ENCODE peak calls at places on chromosomes 12 and 14, in four cellular contexts. Y is tibial nerve, X is body of pancreas, N is right cardiac atrium. I is an unnamed sample.

GRCh38 chr12:69284131-69284530 is 44.8 kb downstream of the CPSF6 start:
- DNase-seq in Y (peak; percentile 38), X (peak; percentile 76), N (peak; percentile 86), I (peak; percentile 11)

GRCh38 chr12:106135075-106135474 is 3.7 kb downstream of the NUAK1 start:
- DNase-seq in Y (no peak), X (no peak), N (no peak), I (no peak)

GRCh38 chr12:54207539-54208267 is 18.9 kb upstream of the SMUG1 start:
- DNase-seq in Y (peak; percentile 67), X (peak; percentile 77), N (peak; percentile 65), I (no peak)

GRCh38 chr14:95765016-95765415 is 51.1 kb upstream of the TCL1A start:
- DNase-seq in Y (no peak), X (no peak), N (no peak), I (no peak)

GRCh38 chr12:13941258-13942249 is 39.8 kb downstream of the GRIN2B start:
- DNase-seq in Y (no peak), X (peak; percentile 91), N (no peak), I (no peak)

GRCh38 chr12:52531563-52532300 is 11.5 kb upstream of the KRT5 start:
- DNase-seq in Y (no peak), X (peak; percentile 50), N (no peak), I (no peak)

GRCh38 chr14:79967001-79967400 is 244.3 kb downstream of the DIO2 start:
- DNase-seq in Y (no peak), X (no peak), N (no peak), I (no peak)

GRCh38 chr14:74403619-74404417 is 22.2 kb downstream of the SYNDIG1L start:
- DNase-seq in Y (no peak), X (no peak), N (no peak), I (no peak)

GRCh38 chr14:100004392-100004791 is 60.8 kb upstream of the EVL start:
- DNase-seq in Y (no peak), X (no peak), N (no peak), I (no peak)

GRCh38 chr14:71824816-71825215 is 107.4 kb upstream of the RGS6 start:
- DNase-seq in Y (no peak), X (no peak), N (no peak), I (no peak)

GRCh38 chr14:95125156-95125555 is 32.2 kb downstream of the DICER1 start:
- DNase-seq in Y (no peak), X (no peak), N (no peak), I (no peak)

GRCh38 chr12:117576053-117576452 is 214.6 kb upstream of the NOS1 start:
- DNase-seq in Y (no peak), X (no peak), N (no peak), I (no peak)

GRCh38 chr12:63940295-63940997 is 95.9 kb downstream of the SRGAP1 start:
- DNase-seq in Y (no peak), X (no peak), N (no peak), I (no peak)

GRCh38 chr14:59454131-59454530 is 11.0 kb downstream of the GPR135 start:
- DNase-seq in Y (no peak), X (peak; percentile 17), N (no peak), I (peak; percentile 25)

GRCh38 chr12:31590730-31591307 is at the start of gene DENND5B:
- DNase-seq in Y (peak; percentile 50), X (peak; percentile 80), N (peak; percentile 83), I (no peak)

GRCh38 chr12:109952160-109952858 is 43.9 kb downstream of the GIT2 start:
- DNase-seq in Y (no peak), X (no peak), N (no peak), I (no peak)

GRCh38 chr14:98293527-98293926 is 978.5 kb downstream of the BCL11B start:
- DNase-seq in Y (no peak), X (peak; percentile 39), N (no peak), I (no peak)

GRCh38 chr14:23861666-23862065 is 91.9 kb upstream of the DHRS4 start:
- DNase-seq in Y (no peak), X (peak; percentile 79), N (peak; percentile 25), I (no peak)

GRCh38 chr12:113174461-113175384 is 10.6 kb downstream of the DDX54 start:
- DNase-seq in Y (peak; percentile 73), X (peak; percentile 70), N (peak; percentile 67), I (no peak)

GRCh38 chr12:95548539-95549391 is 2.5 kb downstream of the USP44 start:
- DNase-seq in Y (peak; percentile 32), X (peak; percentile 67), N (peak; percentile 33), I (no peak)

GRCh38 chr14:86013663-86014062 is 483.7 kb downstream of the FLRT2 start:
- DNase-seq in Y (no peak), X (no peak), N (no peak), I (no peak)

GRCh38 chr14:40292664-40293063 is 860.4 kb upstream of the FBXO33 start:
- DNase-seq in Y (no peak), X (no peak), N (no peak), I (no peak)

GRCh38 chr12:56260921-56261320 is 2.7 kb upstream of the ANKRD52 start:
- DNase-seq in Y (no peak), X (no peak), N (no peak), I (no peak)

GRCh38 chr14:75521415-75522199 is 662 bp upstream of the BATF start:
- DNase-seq in Y (no peak), X (peak; percentile 30), N (no peak), I (no peak)

GRCh38 chr14:104702673-104703072 is 13.3 kb downstream of the INF2 start:
- DNase-seq in Y (no peak), X (no peak), N (no peak), I (no peak)

GRCh38 chr12:118060301-118061010 is 523 bp downstream of the WSB2 start:
- DNase-seq in Y (no peak), X (peak; percentile 59), N (peak; percentile 55), I (no peak)

GRCh38 chr14:103748539-103748867 is 32.9 kb downstream of the ZFYVE21 start:
- DNase-seq in Y (no peak), X (no peak), N (no peak), I (no peak)

GRCh38 chr14:30214014-30214413 is 286.4 kb upstream of the PRKD1 start:
- DNase-seq in Y (no peak), X (no peak), N (no peak), I (no peak)

GRCh38 chr12:10361084-10361483 is 28.8 kb downstream of the KLRK1 start:
- DNase-seq in Y (no peak), X (no peak), N (no peak), I (no peak)

GRCh38 chr14:99554184-99554583 is 49.8 kb downstream of the CCDC85C start:
- DNase-seq in Y (no peak), X (peak; percentile 93), N (no peak), I (no peak)

GRCh38 chr12:77724367-77724957 is 106.2 kb upstream of the NAV3 start:
- DNase-seq in Y (no peak), X (peak; percentile 33), N (no peak), I (no peak)

GRCh38 chr12:52370906-52371608 is 3.8 kb upstream of the KRT85 start:
- DNase-seq in Y (peak; percentile 59), X (peak; percentile 55), N (peak; percentile 75), I (peak; percentile 48)

GRCh38 chr12:5262450-5262849 is 169.5 kb upstream of the NTF3 start:
- DNase-seq in Y (no peak), X (no peak), N (no peak), I (no peak)

GRCh38 chr14:55850803-55851202 is 267.4 kb upstream of the PELI2 start:
- DNase-seq in Y (no peak), X (no peak), N (no peak), I (no peak)
- H3K4me1 ChIP-seq in Y (peaks cover 27% of the 10 kb centered on the region), X (no peaks in the 10 kb centered on the region), N (peaks cover 2% of the 10 kb centered on the region), I (peaks cover 7% of the 10 kb centered on the region)

GRCh38 chr12:108840605-108841328 is 16.6 kb downstream of the SSH1 start:
- DNase-seq in Y (no peak), X (no peak), N (no peak), I (no peak)

GRCh38 chr12:108839890-108840230 is 17.5 kb downstream of the SSH1 start:
- DNase-seq in Y (no peak), X (no peak), N (no peak), I (no peak)

GRCh38 chr12:108838194-108839010 is 19.0 kb downstream of the SSH1 start:
- DNase-seq in Y (peak; percentile 56), X (peak; percentile 83), N (peak; percentile 91), I (peak; percentile 83)

GRCh38 chr12:108837680-108838079 is 19.7 kb downstream of the SSH1 start:
- DNase-seq in Y (no peak), X (no peak), N (no peak), I (no peak)

DNA sequence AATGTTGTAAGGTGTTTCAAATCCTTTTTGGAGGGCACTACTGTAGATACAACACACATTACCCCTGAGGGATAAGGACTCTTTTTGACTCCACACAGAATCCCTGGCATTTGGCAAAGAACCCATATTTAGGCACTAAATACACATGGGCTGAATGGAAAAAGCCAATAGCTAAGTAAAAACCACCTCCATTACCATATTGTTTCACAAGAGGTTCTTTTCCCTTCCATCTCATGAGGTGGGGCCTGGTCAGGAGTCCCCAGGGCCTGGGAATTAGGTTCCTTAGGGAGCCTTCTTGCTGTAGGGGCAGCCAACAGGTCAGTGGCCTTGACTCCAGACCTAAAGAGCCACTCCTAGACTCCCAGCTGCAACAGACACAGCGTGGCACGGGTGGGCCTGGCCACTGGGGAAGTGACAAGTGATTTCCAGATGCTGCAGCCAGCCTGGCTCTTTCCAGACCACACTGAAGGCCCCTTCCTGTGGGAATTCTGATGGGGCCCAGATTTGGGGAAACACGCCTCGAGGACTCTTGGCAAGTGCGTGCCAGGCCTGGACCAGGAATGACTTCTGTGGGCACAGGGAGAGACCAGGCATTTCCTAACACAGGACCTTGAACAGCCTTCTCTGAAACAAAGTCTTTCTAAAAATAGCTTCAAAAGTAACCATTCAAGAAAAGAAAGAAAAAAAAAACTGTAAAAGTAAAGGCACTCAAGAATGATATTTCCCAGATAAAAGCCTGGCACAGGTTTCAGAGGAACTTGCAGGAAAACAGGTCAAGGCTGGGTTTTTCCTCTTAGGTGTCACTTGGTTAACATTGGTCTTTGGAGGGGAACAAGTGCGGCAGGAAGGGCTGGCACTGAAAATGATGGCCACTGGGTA is 18.1 kb downstream of the SSH1 start:
- DNase-seq in Y (peak; percentile 32), X (peak; percentile 37), N (peak; percentile 74), I (no peak)
- H3K27ac ChIP-seq in Y (peak overlapping the region; percentile 95), X (peak overlapping the region; percentile 77), N (peak overlapping the region; percentile 98), I (peak overlapping the region; percentile 98)

GRCh38 chr12:121129705-121130147 is 3.0 kb upstream of the P2RX7 start:
- DNase-seq in Y (no peak), X (no peak), N (no peak), I (no peak)
- H3K4me3 ChIP-seq in Y (no peak overlapping the region), X (no peak overlapping the region), N (no peak overlapping the region), I (peak overlapping the region; percentile 61)

GRCh38 chr12:126776047-126776446 is 1490.9 kb upstream of the TMEM132C start:
- DNase-seq in Y (no peak), X (no peak), N (no peak), I (no peak)

GRCh38 chr12:126781593-126781992 is 1485.4 kb upstream of the TMEM132C start:
- DNase-seq in Y (no peak), X (no peak), N (no peak), I (no peak)

GRCh38 chr12:126782083-126782482 is 1484.9 kb upstream of the TMEM132C start:
- DNase-seq in Y (no peak), X (no peak), N (no peak), I (no peak)

GRCh38 chr12:126784328-126784921 is 1482.5 kb upstream of the TMEM132C start:
- DNase-seq in Y (no peak), X (peak; percentile 67), N (peak; percentile 25), I (no peak)

DNA sequence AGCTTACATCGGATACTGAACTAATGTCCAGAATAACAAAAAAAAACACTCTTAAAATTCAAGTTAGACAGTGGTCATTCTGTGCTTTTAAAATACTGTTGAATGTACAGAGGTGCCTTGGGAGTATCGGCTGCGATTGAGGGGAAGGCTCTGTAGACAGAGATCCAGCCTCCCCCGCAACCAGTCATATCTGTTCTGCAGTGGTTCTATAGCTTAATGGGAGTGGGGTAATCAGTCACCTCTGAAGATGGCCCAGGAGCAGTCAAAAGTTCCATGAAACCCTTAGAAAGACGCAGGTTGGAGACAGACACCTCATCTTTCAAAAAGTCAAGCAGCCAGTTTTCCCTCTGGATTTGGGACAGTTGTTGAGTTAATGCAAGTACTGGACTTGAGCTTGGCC is 1486.6 kb upstream of the TMEM132C start:
- DNase-seq in Y (no peak), X (no peak), N (no peak), I (no peak)
- H3K4me1 ChIP-seq in Y (no peaks in the 10 kb centered on the region), X (no peaks in the 10 kb centered on the region), N (no peaks in the 10 kb centered on the region), I (no peaks in the 10 kb centered on the region)

I was measured in thoracic aorta.